ENCODE peak calls at places on chromosome 16, in seven cellular contexts. F is brain microvascular endothelial cell, H is cardiac muscle cell, E is fibroblast of the aortic adventitia, Y is choroid plexus epithelial cell, M is GM06990, X is mesenchymal stem cell. Z is an unnamed sample.

GRCh38 chr16:57190136-57190535 is 4.0 kb downstream of the RSPRY1 start:
- DNase-seq in H (no peak), X (no peak), M (no peak), Y (no peak), F (no peak), E (no peak), Z (no peak)

GRCh38 chr16:3951861-3952332 is 71.4 kb upstream of the CREBBP start:
- DNase-seq in H (peak; percentile 44), E (peak; percentile 83), X (no peak), Y (peak; percentile 70), M (no peak), F (no peak), Z (no peak)

GRCh38 chr16:22183901-22184614 is 21.8 kb downstream of the SDR42E2 start:
- DNase-seq in M (no peak), Y (peak; percentile 24), F (no peak), H (no peak), X (no peak), E (no peak), Z (no peak)

GRCh38 chr16:53257001-53257400 is 177.3 kb upstream of the RBL2 start:
- DNase-seq in H (peak; percentile 67), M (no peak), X (peak; percentile 26), F (no peak), Y (peak; percentile 52), E (peak; percentile 82), Z (no peak)

GRCh38 chr16:83328936-83329335 is 478.8 kb upstream of the HSBP1 start:
- DNase-seq in M (no peak), E (no peak), F (peak; percentile 32), H (no peak), Y (peak; percentile 57), X (no peak), Z (no peak)

GRCh38 chr16:12975766-12976165 is 74.4 kb downstream of the SHISA9 start:
- DNase-seq in H (no peak), F (no peak), E (no peak), M (no peak), Y (no peak), X (no peak), Z (no peak)

GRCh38 chr16:84247844-84248243 is 8.0 kb upstream of the KCNG4 start:
- DNase-seq in H (no peak), E (no peak), X (no peak), F (no peak), M (no peak), Y (no peak), Z (no peak)

GRCh38 chr16:68445458-68445857 is 2.9 kb downstream of the SMPD3 start:
- DNase-seq in E (no peak), M (no peak), F (peak; percentile 25), Y (peak; percentile 63), H (peak; percentile 50), X (peak; percentile 16), Z (no peak)

GRCh38 chr16:21336231-21336630 is 58.1 kb upstream of the CRYM start:
- DNase-seq in M (no peak), H (no peak), Y (no peak), F (no peak), X (no peak), E (no peak), Z (no peak)

GRCh38 chr16:58684354-58685083 is at the start of gene SLC38A7:
- DNase-seq in M (peak; percentile 79), X (peak; percentile 83), H (peak; percentile 88), F (peak; percentile 86), Y (peak; percentile 89), E (peak; percentile 82), Z (peak; percentile 58)

GRCh38 chr16:72036098-72036497 is 18.2 kb upstream of the HP start:
- DNase-seq in F (no peak), Y (no peak), E (no peak), X (no peak), M (no peak), H (no peak), Z (no peak)

GRCh38 chr16:2905988-2906387 is 5.7 kb upstream of the FLYWCH1 start:
- DNase-seq in F (no peak), E (no peak), M (no peak), Y (no peak), H (no peak), X (no peak), Z (no peak)

DNA sequence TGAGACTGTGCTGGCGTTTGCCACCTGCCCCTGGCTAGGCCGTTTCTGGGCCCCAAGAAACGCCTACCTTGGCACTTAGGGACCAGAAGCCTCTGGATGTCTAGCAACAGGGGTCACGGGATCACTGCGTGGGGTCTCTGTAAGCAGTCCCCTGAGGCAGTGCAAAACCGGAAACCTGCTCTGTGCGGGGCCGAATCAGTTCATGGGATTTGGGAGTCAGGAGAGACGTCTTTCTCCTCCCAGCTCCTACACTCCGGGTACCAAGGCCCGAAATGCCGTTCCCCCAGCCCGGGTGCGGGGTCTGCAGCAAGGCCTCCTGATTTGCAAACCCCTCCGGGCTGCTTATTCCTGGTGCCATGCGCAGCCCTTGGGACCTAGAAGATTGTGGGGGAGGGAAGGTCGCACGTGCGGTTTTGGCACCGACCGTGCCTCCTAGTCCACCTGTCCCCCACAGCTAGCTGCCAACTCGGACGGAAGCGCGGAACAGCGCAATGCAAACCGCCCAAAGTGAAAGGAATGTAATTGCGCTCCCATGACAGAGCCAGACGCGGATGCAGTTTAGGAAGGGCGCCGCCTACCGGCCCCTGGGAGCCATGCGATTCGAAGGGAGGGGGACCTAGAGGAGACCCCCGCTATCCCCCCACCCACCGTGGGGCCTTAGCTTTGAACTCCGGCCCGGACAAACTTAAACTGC is 6.5 kb downstream of the IRX5 start:
- DNase-seq in E (peak; percentile 58), Y (peak; percentile 30), F (no peak), H (peak; percentile 48), M (peak; percentile 21), X (peak; percentile 25), Z (no peak)
- H3K4me3 ChIP-seq in E (peak overlapping the region; percentile 53), Y (peak overlapping the region; percentile 28), F (peak overlapping the region; percentile 22), H (peak overlapping the region; percentile 96), M (no peak overlapping the region), X (peak overlapping the region; percentile 81), Z (peak overlapping the region; percentile 28)

GRCh38 chr16:54288592-54289241 is 2.1 kb upstream of the IRX3 start:
- DNase-seq in H (no peak), M (no peak), F (no peak), Y (no peak), X (no peak), E (no peak), Z (no peak)

GRCh38 chr16:54287018-54287757 is 601 bp upstream of the IRX3 start:
- DNase-seq in M (no peak), E (no peak), Y (no peak), H (no peak), X (no peak), F (no peak), Z (no peak)

GRCh38 chr16:54289242-54290051 is 2.9 kb upstream of the IRX3 start:
- DNase-seq in M (no peak), Y (no peak), E (no peak), X (no peak), H (peak; percentile 12), F (no peak), Z (no peak)

GRCh38 chr16:54286330-54287017 is at the start of gene IRX3:
- DNase-seq in H (peak; percentile 91), M (no peak), X (peak; percentile 50), Y (peak; percentile 86), F (peak; percentile 63), E (peak; percentile 87), Z (no peak)

DNA sequence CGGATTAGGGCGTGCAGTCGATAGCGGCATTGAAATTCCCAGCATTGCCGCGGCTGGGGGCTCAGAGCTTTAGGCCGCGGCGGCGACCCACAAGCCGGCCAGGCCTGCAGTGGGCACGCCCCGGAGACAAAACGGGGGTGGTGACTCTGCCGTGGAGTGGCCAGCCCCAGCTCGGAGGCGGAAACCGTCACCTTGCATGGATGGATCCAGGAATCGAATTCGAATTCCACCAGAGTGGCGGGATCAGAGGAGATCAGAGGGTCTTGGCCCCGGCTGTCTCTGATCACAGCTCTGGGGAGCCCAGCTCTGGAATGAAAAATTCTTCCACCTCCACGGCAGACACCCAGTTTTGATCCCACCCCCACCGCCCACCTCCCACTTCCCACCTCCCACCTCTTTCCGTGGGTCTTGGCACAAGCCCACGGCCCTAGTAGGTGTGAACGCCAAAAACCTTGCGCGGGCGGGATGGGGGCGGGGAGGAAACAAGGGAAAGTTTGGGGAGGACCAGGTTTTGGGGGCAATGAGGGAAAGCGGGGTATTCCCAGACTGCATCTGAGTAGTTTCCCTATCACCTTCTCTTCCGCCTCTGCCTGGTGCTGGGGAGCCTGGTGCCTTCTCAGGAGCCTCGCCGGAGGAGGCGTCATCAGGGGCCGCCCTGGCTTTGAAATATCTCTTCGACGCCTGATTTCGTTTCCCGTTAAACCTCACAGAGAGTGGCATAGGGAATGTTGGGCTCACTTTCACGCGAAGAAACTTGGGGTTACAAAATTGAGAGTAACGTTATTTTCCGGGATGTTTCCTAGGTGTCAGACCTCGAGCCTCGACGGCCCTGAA is 1.4 kb upstream of the IRX3 start:
- DNase-seq in H (no peak), Y (no peak), F (no peak), X (no peak), M (no peak), E (no peak), Z (no peak)
- H3K4me3 ChIP-seq in H (peak overlapping the region; percentile 34), Y (peak overlapping the region; percentile 64), F (peak overlapping the region; percentile 64), X (peak overlapping the region; percentile 93), M (no peak overlapping the region), E (peak overlapping the region; percentile 68), Z (no peak overlapping the region)

GRCh38 chr16:49548571-49548970 is 175.0 kb downstream of the C16orf78 start:
- DNase-seq in E (no peak), H (no peak), X (no peak), F (no peak), M (no peak), Y (no peak), Z (no peak)
- H3K4me3 ChIP-seq in E (no peak overlapping the region), H (no peak overlapping the region), X (no peak overlapping the region), F (no peak overlapping the region), M (no peak overlapping the region), Y (no peak overlapping the region), Z (no peak overlapping the region)

GRCh38 chr16:49528035-49528434 is 154.4 kb downstream of the C16orf78 start:
- DNase-seq in F (peak; percentile 1), M (no peak), Y (peak; percentile 56), H (peak; percentile 49), E (peak; percentile 49), X (peak; percentile 23), Z (peak; percentile 2)

GRCh38 chr16:49529646-49530045 is 156.0 kb downstream of the C16orf78 start:
- DNase-seq in E (no peak), H (no peak), F (no peak), Y (no peak), X (no peak), M (peak; percentile 41), Z (peak; percentile 30)

GRCh38 chr16:49527621-49528020 is 154.0 kb downstream of the C16orf78 start:
- DNase-seq in X (no peak), E (peak; percentile 14), Y (peak; percentile 31), F (no peak), M (no peak), H (peak; percentile 14), Z (no peak)

GRCh38 chr16:49526966-49527365 is 153.4 kb downstream of the C16orf78 start:
- DNase-seq in F (no peak), E (no peak), H (no peak), Y (no peak), M (no peak), X (no peak), Z (no peak)

DNA sequence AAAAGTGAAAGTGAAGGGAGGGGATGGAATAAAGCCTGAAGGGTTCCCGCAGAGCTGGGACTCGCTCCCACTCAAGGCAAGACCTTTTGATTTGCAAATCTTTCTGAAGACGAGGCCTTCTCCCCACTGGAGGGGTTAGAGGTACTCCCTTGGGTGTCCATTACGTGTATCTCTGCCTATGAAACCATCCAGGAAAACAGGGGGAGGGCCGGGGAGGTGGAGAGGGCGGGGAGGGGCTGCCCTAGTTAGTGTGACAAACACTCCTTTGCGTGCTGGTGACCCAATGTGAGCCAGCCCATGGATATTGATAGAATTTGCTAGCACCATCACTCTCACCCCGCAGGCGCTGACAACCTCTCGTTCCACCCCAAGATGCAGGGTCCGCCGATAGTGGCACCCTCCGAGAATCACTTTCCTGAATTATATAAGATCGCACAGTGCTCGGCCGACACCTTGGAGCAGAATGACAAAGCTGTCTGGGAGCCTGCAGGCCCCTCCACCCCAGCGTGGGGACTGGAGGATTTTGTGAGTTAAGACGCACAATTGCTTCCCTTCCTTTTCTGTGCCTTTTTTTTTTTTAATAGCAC is 155.1 kb downstream of the C16orf78 start:
- DNase-seq in F (no peak), X (no peak), H (peak; percentile 23), Y (no peak), E (no peak), M (no peak), Z (no peak)
- H3K4me3 ChIP-seq in F (no peak overlapping the region), X (peak overlapping the region; percentile 84), H (no peak overlapping the region), Y (peak overlapping the region; percentile 54), E (peak overlapping the region; percentile 47), M (no peak overlapping the region), Z (no peak overlapping the region)

Z was measured in CD4-positive, alpha-beta memory T cell.